ENCODE peak calls at places on chromosomes 2 and 18, in four cellular contexts. One of them, this sample, is unnamed.

GRCh38 chr2:65070856-65071255 is 14.6 kb downstream of the CEP68 start:
- DNase-seq in pancreas: no peak
- DNase-seq in endothelial cell: no peak
- DNase-seq in HFF-Myc: no peak
- DNase-seq in this sample: no peak

GRCh38 chr18:76426738-76427305 is 68.2 kb downstream of the ZNF516 start:
- DNase-seq in endothelial cell: peak
- DNase-seq in pancreas: no peak
- DNase-seq in HFF-Myc: no peak
- DNase-seq in this sample: no peak

GRCh38 chr18:61308795-61309393 is 24.3 kb upstream of the CDH20 start:
- DNase-seq in pancreas: no peak
- DNase-seq in endothelial cell: no peak
- DNase-seq in HFF-Myc: no peak
- DNase-seq in this sample: no peak

GRCh38 chr2:152221870-152222269 is 46.3 kb upstream of the STAM2 start:
- DNase-seq in endothelial cell: no peak
- DNase-seq in pancreas: no peak
- DNase-seq in HFF-Myc: no peak
- DNase-seq in this sample: peak

GRCh38 chr18:7520200-7520780 is 46.8 kb upstream of the PTPRM start:
- DNase-seq in endothelial cell: no peak
- DNase-seq in pancreas: no peak
- DNase-seq in HFF-Myc: no peak
- DNase-seq in this sample: no peak

GRCh38 chr2:219681301-219682290 is 54.2 kb downstream of the SLC4A3 start:
- DNase-seq in HFF-Myc: no peak
- DNase-seq in endothelial cell: no peak
- DNase-seq in pancreas: no peak
- DNase-seq in this sample: no peak

GRCh38 chr18:8721716-8722115 is 16.4 kb downstream of the MTCL1 start:
- DNase-seq in pancreas: no peak
- DNase-seq in endothelial cell: no peak
- DNase-seq in HFF-Myc: no peak
- DNase-seq in this sample: no peak

GRCh38 chr2:97699765-97700444 is 13.5 kb upstream of the ZAP70 start:
- DNase-seq in endothelial cell: peak
- DNase-seq in pancreas: peak
- DNase-seq in HFF-Myc: peak
- DNase-seq in this sample: peak

DNA sequence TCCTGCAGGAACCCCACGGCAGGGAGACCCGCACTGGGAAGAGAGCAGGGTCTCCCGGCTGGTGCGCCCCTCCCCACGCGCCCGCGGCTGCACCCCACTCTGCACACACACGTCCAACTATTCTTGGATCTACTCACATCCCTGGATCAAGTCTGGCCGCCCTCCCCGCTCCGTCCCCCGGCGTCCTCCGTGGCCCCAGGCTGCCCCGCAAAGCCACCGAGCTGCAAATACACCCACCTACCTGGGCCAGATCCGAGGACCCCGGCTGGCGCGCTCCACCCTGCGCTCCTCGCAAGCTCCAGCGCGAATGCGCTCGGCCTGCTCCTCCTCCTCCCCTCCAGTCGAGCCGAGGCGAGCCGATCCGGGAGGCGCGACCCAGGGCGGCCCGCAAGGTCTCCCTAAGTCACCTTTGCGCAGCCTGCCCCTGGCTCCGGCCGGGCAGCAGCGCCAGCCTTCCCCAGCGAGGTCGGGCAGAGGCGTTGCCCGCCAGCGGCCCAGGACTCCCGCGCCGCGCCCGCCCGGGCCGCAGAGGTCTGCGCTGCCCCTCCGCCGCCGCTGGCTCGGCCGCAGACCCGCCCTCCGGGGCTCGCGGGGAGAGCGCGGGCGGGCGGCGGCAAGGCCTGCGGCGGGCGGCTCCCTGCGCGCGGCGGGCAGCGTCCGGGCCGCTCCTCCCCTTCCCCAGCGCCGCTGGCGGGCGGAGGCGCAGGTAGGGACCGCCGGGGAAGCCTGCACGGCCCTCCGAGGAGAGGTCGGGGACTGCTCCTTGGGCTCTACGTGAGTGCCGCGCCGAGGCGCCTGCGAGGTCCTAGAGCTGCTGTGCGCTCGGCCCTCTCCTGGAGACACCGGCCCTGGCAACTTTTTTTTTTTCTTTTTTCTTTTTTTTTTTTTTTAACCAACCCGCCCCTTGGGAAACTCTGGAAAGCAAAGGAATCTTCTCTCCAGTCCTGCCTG is 126.0 kb downstream of the OSBPL1A start:
- DNase-seq in endothelial cell: peak
- DNase-seq in HFF-Myc: no peak
- DNase-seq in pancreas: peak
- DNase-seq in this sample: peak
- TF ChIP-seq CTCF in endothelial cell: no peak
- TF ChIP-seq CTCF in HFF-Myc: peak
- TF ChIP-seq CTCF in pancreas: no peak
- TF ChIP-seq CTCF in this sample: peak

GRCh38 chr2:70301344-70302194 is at the start of gene FAM136A:
- DNase-seq in pancreas: peak
- DNase-seq in HFF-Myc: peak
- DNase-seq in endothelial cell: peak
- DNase-seq in this sample: peak
- TF ChIP-seq CTCF in pancreas: peak
- TF ChIP-seq CTCF in HFF-Myc: peak
- TF ChIP-seq CTCF in endothelial cell: peak
- TF ChIP-seq CTCF in this sample: peak

GRCh38 chr18:12088096-12088495 is 5.5 kb upstream of the ANKRD62 start:
- DNase-seq in endothelial cell: no peak
- DNase-seq in pancreas: no peak
- DNase-seq in HFF-Myc: no peak
- DNase-seq in this sample: no peak

GRCh38 chr18:12091742-12092141 is 1.9 kb upstream of the ANKRD62 start:
- DNase-seq in endothelial cell: no peak
- DNase-seq in HFF-Myc: no peak
- DNase-seq in pancreas: peak
- DNase-seq in this sample: no peak

GRCh38 chr18:12088731-12089375 is 4.8 kb upstream of the ANKRD62 start:
- DNase-seq in HFF-Myc: no peak
- DNase-seq in pancreas: peak
- DNase-seq in endothelial cell: no peak
- DNase-seq in this sample: no peak

GRCh38 chr18:12093520-12094257 is at the start of gene ANKRD62:
- DNase-seq in pancreas: no peak
- DNase-seq in HFF-Myc: no peak
- DNase-seq in endothelial cell: no peak
- DNase-seq in this sample: no peak

DNA sequence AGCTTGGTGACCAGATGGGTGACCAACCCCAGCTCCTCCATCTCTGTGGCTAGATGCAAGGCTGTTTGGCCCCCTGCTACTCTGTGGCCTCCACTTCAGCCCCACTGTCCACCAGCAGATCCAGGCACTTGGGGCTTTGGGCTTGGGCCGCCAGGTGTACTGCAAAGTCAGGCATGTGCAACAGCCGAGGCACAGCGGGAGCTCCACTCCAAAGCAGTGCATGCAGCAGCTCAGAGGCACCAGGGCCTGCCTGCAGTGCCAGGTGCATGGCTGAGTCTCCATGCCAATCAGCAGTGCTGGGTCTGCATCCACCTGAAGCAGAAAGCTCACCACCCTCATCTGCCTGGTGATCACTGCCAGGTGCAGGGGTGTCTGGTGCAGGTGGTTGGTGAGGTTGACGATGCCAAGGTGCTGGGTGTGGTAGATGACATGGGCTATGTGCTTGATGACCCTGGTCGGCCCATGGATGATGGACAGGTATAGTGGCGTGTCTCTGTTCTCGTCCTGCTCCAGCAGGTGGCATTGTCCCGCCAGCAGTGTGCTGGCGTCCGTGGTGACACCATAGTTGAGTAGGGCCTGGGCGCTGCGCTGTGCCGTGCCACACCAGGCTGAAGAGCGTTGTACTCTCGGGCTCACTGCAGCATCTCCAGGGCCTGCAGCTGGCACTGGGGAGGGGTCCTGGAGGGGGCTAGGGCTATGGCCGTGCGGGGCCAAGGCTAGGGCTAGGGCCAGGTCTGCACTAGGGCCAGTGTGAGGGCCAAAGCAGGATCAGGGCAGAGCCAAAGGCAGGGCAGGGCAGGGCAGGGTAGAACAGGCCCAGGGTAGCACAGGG is 1.0 kb upstream of the ANKRD62 start:
- DNase-seq in HFF-Myc: no peak
- DNase-seq in pancreas: peak
- DNase-seq in endothelial cell: peak
- DNase-seq in this sample: no peak
- TF ChIP-seq CTCF in HFF-Myc: peak
- TF ChIP-seq CTCF in pancreas: peak
- TF ChIP-seq CTCF in endothelial cell: no peak
- TF ChIP-seq CTCF in this sample: no peak

DNA sequence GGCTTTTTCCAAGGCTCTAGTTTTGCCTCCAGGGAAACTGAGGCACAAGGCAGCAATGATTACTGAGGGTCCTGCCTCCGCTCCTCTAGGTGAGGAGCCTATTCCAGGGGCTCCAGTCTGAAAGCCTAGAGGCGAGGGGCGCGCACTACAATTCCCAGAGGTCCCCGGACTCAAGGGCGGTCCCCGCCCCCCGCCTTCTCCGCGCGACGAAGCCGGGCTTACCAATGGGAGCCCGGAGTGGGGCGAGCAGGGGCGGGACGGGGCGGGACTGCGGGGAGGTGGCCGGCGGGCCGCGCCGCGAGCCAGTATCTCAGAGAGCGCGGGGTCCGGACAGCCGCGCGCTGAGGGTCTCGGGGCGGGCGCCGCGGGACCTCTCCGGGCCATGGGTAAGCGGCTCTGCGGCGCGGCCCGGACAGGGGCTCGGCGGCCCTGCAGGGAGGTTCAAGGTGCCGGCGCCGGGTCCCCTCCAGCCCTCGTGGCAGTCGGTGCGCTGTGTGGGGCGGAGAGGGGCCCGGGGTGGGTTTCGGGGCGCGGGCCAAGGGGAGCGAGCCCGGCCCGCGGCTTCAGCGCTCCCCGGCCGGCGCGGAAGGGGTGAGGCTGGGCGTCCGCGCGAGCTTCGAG is at the start of gene ARID5A:
- DNase-seq in endothelial cell: peak
- DNase-seq in HFF-Myc: no peak
- DNase-seq in pancreas: peak
- DNase-seq in this sample: peak
- TF ChIP-seq CTCF in endothelial cell: peak
- TF ChIP-seq CTCF in HFF-Myc: peak
- TF ChIP-seq CTCF in pancreas: peak
- TF ChIP-seq CTCF in this sample: peak

GRCh38 chr2:112580084-112580483 is 4.3 kb upstream of the CHCHD5 start:
- DNase-seq in HFF-Myc: no peak
- DNase-seq in endothelial cell: no peak
- DNase-seq in pancreas: no peak
- DNase-seq in this sample: no peak

GRCh38 chr2:112579280-112579679 is 5.1 kb upstream of the CHCHD5 start:
- DNase-seq in endothelial cell: no peak
- DNase-seq in HFF-Myc: peak
- DNase-seq in pancreas: no peak
- DNase-seq in this sample: peak

GRCh38 chr2:112572005-112572404 is 12.4 kb upstream of the CHCHD5 start:
- DNase-seq in HFF-Myc: no peak
- DNase-seq in pancreas: no peak
- DNase-seq in endothelial cell: no peak
- DNase-seq in this sample: no peak

GRCh38 chr2:112582314-112582746 is 2.1 kb upstream of the CHCHD5 start:
- DNase-seq in pancreas: no peak
- DNase-seq in HFF-Myc: peak
- DNase-seq in endothelial cell: no peak
- DNase-seq in this sample: peak

DNA sequence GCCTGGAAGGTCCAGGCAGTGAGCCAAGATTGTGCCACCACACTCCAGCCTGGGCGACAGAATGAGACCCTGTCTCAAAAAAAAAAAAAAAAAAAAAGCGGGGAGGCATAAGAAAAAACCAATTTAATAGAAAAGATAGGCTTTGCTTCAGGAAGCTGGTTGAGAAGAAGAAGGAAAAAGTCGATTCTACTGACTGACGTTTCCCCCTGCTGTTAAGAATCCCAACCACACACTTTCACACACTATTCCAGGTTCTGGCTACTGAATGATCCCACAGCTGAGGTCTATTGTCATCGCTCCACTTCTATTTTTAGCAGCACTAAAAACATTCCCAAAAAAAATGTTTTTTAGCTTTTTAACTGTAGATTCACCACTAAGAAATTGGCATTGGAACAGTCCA is 6.7 kb upstream of the CHCHD5 start:
- DNase-seq in HFF-Myc: no peak
- DNase-seq in pancreas: no peak
- DNase-seq in endothelial cell: no peak
- DNase-seq in this sample: peak
- TF ChIP-seq CTCF in HFF-Myc: peak
- TF ChIP-seq CTCF in pancreas: no peak
- TF ChIP-seq CTCF in endothelial cell: no peak
- TF ChIP-seq CTCF in this sample: peak

GRCh38 chr18:35923939-35924338 is 48.5 kb upstream of the RMP24 start:
- DNase-seq in pancreas: no peak
- DNase-seq in endothelial cell: no peak
- DNase-seq in HFF-Myc: no peak
- DNase-seq in this sample: no peak

GRCh38 chr18:35927431-35927830 is 45.0 kb upstream of the RMP24 start:
- DNase-seq in endothelial cell: no peak
- DNase-seq in pancreas: no peak
- DNase-seq in HFF-Myc: no peak
- DNase-seq in this sample: no peak

GRCh38 chr18:35926884-35927283 is 45.6 kb upstream of the RMP24 start:
- DNase-seq in HFF-Myc: no peak
- DNase-seq in pancreas: no peak
- DNase-seq in endothelial cell: no peak
- DNase-seq in this sample: no peak
- TF ChIP-seq CTCF in HFF-Myc: no peak
- TF ChIP-seq CTCF in pancreas: no peak
- TF ChIP-seq CTCF in endothelial cell: no peak
- TF ChIP-seq CTCF in this sample: no peak

GRCh38 chr2:160019374-160020098 is 42.9 kb downstream of the PLA2R1 start:
- DNase-seq in pancreas: no peak
- DNase-seq in endothelial cell: no peak
- DNase-seq in HFF-Myc: no peak
- DNase-seq in this sample: no peak

GRCh38 chr2:160022162-160022561 is 40.3 kb downstream of the PLA2R1 start:
- DNase-seq in endothelial cell: no peak
- DNase-seq in HFF-Myc: no peak
- DNase-seq in pancreas: no peak
- DNase-seq in this sample: no peak
- TF ChIP-seq CTCF in endothelial cell: peak
- TF ChIP-seq CTCF in HFF-Myc: peak
- TF ChIP-seq CTCF in pancreas: no peak
- TF ChIP-seq CTCF in this sample: no peak

GRCh38 chr2:231557571-231558217 is 27.4 kb upstream of the NMUR1 start:
- DNase-seq in endothelial cell: peak
- DNase-seq in HFF-Myc: peak
- DNase-seq in pancreas: peak
- DNase-seq in this sample: peak
- TF ChIP-seq CTCF in endothelial cell: peak
- TF ChIP-seq CTCF in HFF-Myc: peak
- TF ChIP-seq CTCF in pancreas: peak
- TF ChIP-seq CTCF in this sample: peak